ENCODE peak calls at places on chromosomes 1 and 21, in five cellular contexts. One of them, this sample, is unnamed. For H3K27me3, the result is how much of the 10 kb centered on the place peaks cover.

GRCh38 chr1:243346481-243346880 is 90.6 kb downstream of the SDCCAG8 start:
- DNase-seq in heart right ventricle: no peak
- DNase-seq in neural progenitor cell: peak
- DNase-seq in tibial artery: no peak
- DNase-seq in left ventricle myocardium inferior: no peak
- DNase-seq in this sample: no peak

GRCh38 chr1:20587639-20588017 is 1.3 kb upstream of the CDA start:
- DNase-seq in tibial artery: no peak
- DNase-seq in heart right ventricle: no peak
- DNase-seq in left ventricle myocardium inferior: no peak
- DNase-seq in neural progenitor cell: no peak
- DNase-seq in this sample: no peak

GRCh38 chr21:44495641-44496040 is 40.3 kb downstream of the LRRC3 start:
- DNase-seq in left ventricle myocardium inferior: no peak
- DNase-seq in tibial artery: no peak
- DNase-seq in neural progenitor cell: no peak
- DNase-seq in heart right ventricle: no peak
- DNase-seq in this sample: no peak

GRCh38 chr1:173255214-173255813 is 48.2 kb upstream of the TNFSF4 start:
- DNase-seq in neural progenitor cell: peak
- DNase-seq in tibial artery: no peak
- DNase-seq in left ventricle myocardium inferior: no peak
- DNase-seq in heart right ventricle: no peak
- DNase-seq in this sample: no peak

GRCh38 chr1:31159869-31160611 is 79.6 kb downstream of the NKAIN1 start:
- DNase-seq in tibial artery: no peak
- DNase-seq in neural progenitor cell: no peak
- DNase-seq in heart right ventricle: no peak
- DNase-seq in left ventricle myocardium inferior: no peak
- DNase-seq in this sample: no peak

GRCh38 chr1:238223067-238223640 is 332.4 kb upstream of the ZP4 start:
- DNase-seq in left ventricle myocardium inferior: no peak
- DNase-seq in tibial artery: no peak
- DNase-seq in neural progenitor cell: no peak
- DNase-seq in heart right ventricle: no peak
- DNase-seq in this sample: no peak

GRCh38 chr1:224302947-224303346 is 27.0 kb downstream of the NVL start:
- DNase-seq in left ventricle myocardium inferior: no peak
- DNase-seq in neural progenitor cell: no peak
- DNase-seq in tibial artery: no peak
- DNase-seq in heart right ventricle: no peak
- DNase-seq in this sample: no peak

GRCh38 chr1:218361298-218362065 is 16.3 kb downstream of the TGFB2 start:
- DNase-seq in tibial artery: no peak
- DNase-seq in heart right ventricle: no peak
- DNase-seq in neural progenitor cell: peak
- DNase-seq in left ventricle myocardium inferior: no peak
- DNase-seq in this sample: no peak

GRCh38 chr1:38308780-38309179 is 262.2 kb upstream of the POU3F1 start:
- DNase-seq in left ventricle myocardium inferior: no peak
- DNase-seq in tibial artery: no peak
- DNase-seq in neural progenitor cell: no peak
- DNase-seq in heart right ventricle: no peak
- DNase-seq in this sample: no peak

GRCh38 chr1:167947733-167948132 is 10.9 kb upstream of the MPC2 start:
- DNase-seq in neural progenitor cell: no peak
- DNase-seq in heart right ventricle: no peak
- DNase-seq in left ventricle myocardium inferior: no peak
- DNase-seq in tibial artery: no peak
- DNase-seq in this sample: no peak

GRCh38 chr1:53063744-53064515 is 1.9 kb downstream of the PODN start:
- DNase-seq in neural progenitor cell: no peak
- DNase-seq in tibial artery: no peak
- DNase-seq in left ventricle myocardium inferior: peak
- DNase-seq in heart right ventricle: no peak
- DNase-seq in this sample: peak

GRCh38 chr1:107877092-107877491 is 87.9 kb downstream of the VAV3 start:
- DNase-seq in neural progenitor cell: no peak
- DNase-seq in tibial artery: no peak
- DNase-seq in left ventricle myocardium inferior: no peak
- DNase-seq in heart right ventricle: no peak
- DNase-seq in this sample: no peak

GRCh38 chr1:201696217-201696761 is 132.7 kb upstream of the IPO9 start:
- DNase-seq in neural progenitor cell: no peak
- DNase-seq in left ventricle myocardium inferior: peak
- DNase-seq in heart right ventricle: peak
- DNase-seq in tibial artery: peak
- DNase-seq in this sample: peak

GRCh38 chr1:17009706-17010105 is 2.0 kb downstream of the ATP13A2 start:
- DNase-seq in tibial artery: no peak
- DNase-seq in neural progenitor cell: no peak
- DNase-seq in left ventricle myocardium inferior: no peak
- DNase-seq in heart right ventricle: no peak
- DNase-seq in this sample: no peak

GRCh38 chr1:191160837-191161236 is 683.2 kb upstream of the BRINP3 start:
- DNase-seq in left ventricle myocardium inferior: no peak
- DNase-seq in neural progenitor cell: no peak
- DNase-seq in tibial artery: no peak
- DNase-seq in heart right ventricle: no peak
- DNase-seq in this sample: no peak

GRCh38 chr1:158996998-158997397 is 12.7 kb upstream of the IFI16 start:
- DNase-seq in left ventricle myocardium inferior: no peak
- DNase-seq in heart right ventricle: no peak
- DNase-seq in tibial artery: no peak
- DNase-seq in neural progenitor cell: no peak
- DNase-seq in this sample: no peak

GRCh38 chr1:246058478-246058877 is 448.6 kb downstream of the SMYD3 start:
- DNase-seq in left ventricle myocardium inferior: no peak
- DNase-seq in tibial artery: no peak
- DNase-seq in heart right ventricle: no peak
- DNase-seq in neural progenitor cell: no peak
- DNase-seq in this sample: no peak

GRCh38 chr1:160068231-160068630 is 1.7 kb downstream of the KCNJ10 start:
- DNase-seq in heart right ventricle: no peak
- DNase-seq in tibial artery: no peak
- DNase-seq in left ventricle myocardium inferior: no peak
- DNase-seq in neural progenitor cell: no peak
- DNase-seq in this sample: no peak

GRCh38 chr1:160066829-160067720 is 2.9 kb downstream of the KCNJ10 start:
- DNase-seq in heart right ventricle: no peak
- DNase-seq in neural progenitor cell: no peak
- DNase-seq in tibial artery: no peak
- DNase-seq in left ventricle myocardium inferior: no peak
- DNase-seq in this sample: no peak

GRCh38 chr1:160071289-160071688 is 1.3 kb upstream of the KCNJ10 start:
- DNase-seq in left ventricle myocardium inferior: no peak
- DNase-seq in heart right ventricle: no peak
- DNase-seq in neural progenitor cell: no peak
- DNase-seq in tibial artery: no peak
- DNase-seq in this sample: no peak

GRCh38 chr1:160070243-160071163 is 543 bp upstream of the KCNJ10 start:
- DNase-seq in left ventricle myocardium inferior: peak
- DNase-seq in heart right ventricle: peak
- DNase-seq in tibial artery: peak
- DNase-seq in neural progenitor cell: peak
- DNase-seq in this sample: peak

DNA sequence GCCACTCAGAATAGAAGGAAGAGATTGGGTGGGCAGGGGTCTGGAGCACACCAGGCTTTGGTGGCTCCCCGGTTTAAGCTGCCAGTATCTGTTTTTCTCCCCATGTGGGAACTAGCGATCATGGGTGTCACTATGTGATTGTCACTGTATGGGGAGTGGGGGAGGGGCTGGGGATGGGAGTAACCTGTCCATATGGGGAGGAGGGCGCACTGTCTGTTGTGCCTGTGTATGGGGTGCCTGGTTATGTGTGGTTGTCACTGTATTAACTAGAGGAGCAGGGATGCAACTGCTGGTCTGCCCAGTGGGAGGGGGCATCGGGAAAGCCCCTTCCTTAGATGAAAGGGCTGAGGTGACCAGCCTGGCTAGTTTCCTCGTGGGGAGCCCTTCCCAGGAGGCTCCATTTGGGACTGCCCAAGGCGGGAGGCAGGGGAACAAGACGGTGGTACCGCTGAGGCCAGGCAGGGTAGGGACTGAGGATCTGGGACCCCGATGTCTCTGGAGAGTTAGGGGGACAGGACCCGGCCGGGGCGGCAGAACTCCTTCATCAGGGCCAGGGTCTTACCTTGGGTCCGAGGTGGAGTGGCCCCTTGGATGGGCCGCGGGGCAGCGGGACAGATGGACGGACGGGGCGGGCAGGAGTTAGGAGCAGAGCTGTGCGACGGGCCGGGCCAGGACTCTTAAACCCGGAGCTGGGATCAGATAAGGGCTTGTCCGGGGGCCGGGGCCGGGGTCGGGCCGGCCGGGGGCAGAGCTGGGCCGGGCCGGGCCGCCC is at the start of gene KCNJ10:
- DNase-seq in neural progenitor cell: no peak
- DNase-seq in left ventricle myocardium inferior: no peak
- DNase-seq in tibial artery: no peak
- DNase-seq in heart right ventricle: no peak
- DNase-seq in this sample: no peak
- H3K27me3 ChIP-seq in neural progenitor cell: half or more
- H3K27me3 ChIP-seq in left ventricle myocardium inferior: under half
- H3K27me3 ChIP-seq in tibial artery: under half
- H3K27me3 ChIP-seq in heart right ventricle: under half
- H3K27me3 ChIP-seq in this sample: under half

DNA sequence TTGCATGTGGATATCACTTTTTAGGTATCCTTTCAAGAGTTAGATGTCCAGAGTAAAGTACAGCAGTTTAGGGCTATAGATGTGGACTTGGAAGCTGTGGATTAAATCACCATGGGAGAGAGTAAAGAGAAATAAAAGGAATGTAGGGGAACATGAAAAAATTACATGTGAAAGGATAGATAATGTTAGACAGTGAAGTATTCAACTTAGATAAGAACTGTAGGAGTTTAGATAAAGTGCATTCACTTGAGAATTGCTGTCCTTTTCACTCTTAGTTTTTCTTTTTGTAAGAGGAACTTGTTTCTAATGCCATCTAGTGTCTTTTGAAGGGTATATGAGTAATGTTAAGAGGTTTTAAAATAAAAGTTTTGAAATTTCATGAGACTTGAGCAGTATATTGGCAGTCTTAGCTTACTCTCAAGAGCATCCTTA is 40.1 kb downstream of the MAST2 start:
- DNase-seq in neural progenitor cell: no peak
- DNase-seq in heart right ventricle: no peak
- DNase-seq in tibial artery: no peak
- DNase-seq in left ventricle myocardium inferior: no peak
- DNase-seq in this sample: no peak
- TF ChIP-seq CTCF in neural progenitor cell: peak
- TF ChIP-seq CTCF in heart right ventricle: no peak
- TF ChIP-seq CTCF in tibial artery: no peak
- TF ChIP-seq CTCF in left ventricle myocardium inferior: peak
- TF ChIP-seq CTCF in this sample: no peak

GRCh38 chr1:2045468-2046224 is 4.6 kb upstream of the PRKCZ start:
- DNase-seq in neural progenitor cell: no peak
- DNase-seq in left ventricle myocardium inferior: no peak
- DNase-seq in heart right ventricle: no peak
- DNase-seq in tibial artery: no peak
- DNase-seq in this sample: no peak

GRCh38 chr1:2042830-2043773 is 7.1 kb upstream of the PRKCZ start:
- DNase-seq in neural progenitor cell: no peak
- DNase-seq in left ventricle myocardium inferior: no peak
- DNase-seq in tibial artery: no peak
- DNase-seq in heart right ventricle: no peak
- DNase-seq in this sample: no peak

GRCh38 chr1:2046225-2046917 is 3.8 kb upstream of the PRKCZ start:
- DNase-seq in heart right ventricle: peak
- DNase-seq in left ventricle myocardium inferior: peak
- DNase-seq in tibial artery: no peak
- DNase-seq in neural progenitor cell: peak
- DNase-seq in this sample: no peak

GRCh38 chr1:2043886-2044285 is 6.3 kb upstream of the PRKCZ start:
- DNase-seq in tibial artery: no peak
- DNase-seq in left ventricle myocardium inferior: no peak
- DNase-seq in heart right ventricle: no peak
- DNase-seq in neural progenitor cell: no peak
- DNase-seq in this sample: no peak

DNA sequence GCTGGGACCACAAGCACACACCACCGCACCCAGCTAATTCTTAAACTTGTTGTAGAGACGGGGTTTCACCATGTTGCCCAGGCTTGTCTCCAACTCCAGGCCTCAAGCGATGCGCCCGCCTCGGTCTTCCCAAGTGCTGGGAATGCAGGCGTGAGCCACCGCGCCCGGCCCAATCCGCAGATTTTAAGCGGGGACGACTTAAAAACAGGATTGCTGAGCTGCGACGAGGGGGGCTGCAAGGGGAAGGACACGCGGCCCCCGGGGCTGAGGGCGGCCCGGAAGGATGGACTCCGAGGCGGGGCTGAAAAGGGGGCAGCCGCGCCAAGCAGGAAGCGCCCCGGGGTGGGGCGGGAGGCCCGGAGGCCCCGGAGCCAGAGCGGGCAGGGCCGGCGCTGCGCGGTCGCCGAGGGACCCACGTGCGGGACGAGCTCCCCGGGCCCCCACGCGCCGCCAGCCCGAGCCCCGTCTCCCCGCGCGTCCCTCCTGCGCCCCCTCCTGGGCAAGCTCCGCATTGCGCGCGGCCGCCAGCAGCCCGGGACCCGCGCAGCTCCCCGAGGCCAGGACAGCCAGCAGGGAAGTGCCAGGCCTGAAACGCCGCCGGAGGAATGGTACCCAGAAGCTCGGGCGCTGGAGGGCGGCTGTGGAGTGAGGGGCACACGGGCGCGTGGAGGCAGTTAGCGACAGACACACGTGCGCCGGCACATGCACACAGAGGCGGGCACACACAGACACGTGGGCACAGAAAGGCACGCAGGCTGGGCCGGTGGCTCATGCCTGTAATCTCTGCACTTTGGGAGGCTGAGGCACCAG is 5.5 kb upstream of the PRKCZ start:
- DNase-seq in neural progenitor cell: peak
- DNase-seq in heart right ventricle: peak
- DNase-seq in left ventricle myocardium inferior: peak
- DNase-seq in tibial artery: no peak
- DNase-seq in this sample: peak
- H3K4me3 ChIP-seq in neural progenitor cell: peak
- H3K4me3 ChIP-seq in heart right ventricle: peak
- H3K4me3 ChIP-seq in left ventricle myocardium inferior: peak
- H3K4me3 ChIP-seq in tibial artery: peak
- H3K4me3 ChIP-seq in this sample: no peak

GRCh38 chr1:225653463-225654276 is 747 bp upstream of the ENAH start:
- DNase-seq in heart right ventricle: peak
- DNase-seq in left ventricle myocardium inferior: peak
- DNase-seq in tibial artery: peak
- DNase-seq in neural progenitor cell: peak
- DNase-seq in this sample: peak

GRCh38 chr1:225652726-225653462 is at the start of gene ENAH:
- DNase-seq in tibial artery: peak
- DNase-seq in neural progenitor cell: peak
- DNase-seq in heart right ventricle: peak
- DNase-seq in left ventricle myocardium inferior: peak
- DNase-seq in this sample: peak

GRCh38 chr1:225651872-225652725 is 824 bp downstream of the ENAH start:
- DNase-seq in heart right ventricle: no peak
- DNase-seq in tibial artery: no peak
- DNase-seq in left ventricle myocardium inferior: peak
- DNase-seq in neural progenitor cell: peak
- DNase-seq in this sample: no peak

GRCh38 chr1:225651376-225651871 is 1.5 kb downstream of the ENAH start:
- DNase-seq in left ventricle myocardium inferior: no peak
- DNase-seq in tibial artery: no peak
- DNase-seq in heart right ventricle: no peak
- DNase-seq in neural progenitor cell: no peak
- DNase-seq in this sample: no peak

GRCh38 chr1:225650198-225650597 is 2.7 kb downstream of the ENAH start:
- DNase-seq in tibial artery: no peak
- DNase-seq in heart right ventricle: no peak
- DNase-seq in left ventricle myocardium inferior: no peak
- DNase-seq in neural progenitor cell: no peak
- DNase-seq in this sample: no peak
- H3K27me3 ChIP-seq in tibial artery: under half
- H3K27me3 ChIP-seq in heart right ventricle: under half
- H3K27me3 ChIP-seq in left ventricle myocardium inferior: under half
- H3K27me3 ChIP-seq in neural progenitor cell: under half
- H3K27me3 ChIP-seq in this sample: under half

This sample was measured in ovary.